ENCODE peak calls at places on chromosomes 5 and 9, in four cellular contexts. T is thoracic aorta, Y is activated B cell treated with CpG ODN at 0.5 μM for 24 hours, B is cardiac fibroblast. G is an unnamed sample.
A peak's percentile ranks its signal among the peaks of the same experiment; 100 is the strongest.

GRCh38 chr5:132471006-132471907 is 19.3 kb downstream of the IRF1 start:
- DNase-seq in T (no peak), Y (no peak), B (no peak), G (no peak)

GRCh38 chr9:72351538-72352453 is 13.2 kb downstream of the ZFAND5 start:
- DNase-seq in Y (no peak), B (no peak), T (no peak), G (no peak)

GRCh38 chr9:123832858-123833257 is 97.1 kb downstream of the DENND1A start:
- DNase-seq in T (no peak), B (no peak), Y (no peak), G (no peak)

GRCh38 chr9:86141843-86142242 is 42.5 kb upstream of the GOLM1 start:
- DNase-seq in T (no peak), Y (no peak), B (no peak), G (no peak)

GRCh38 chr9:4353236-4353635 is 53.4 kb upstream of the GLIS3 start:
- DNase-seq in T (no peak), B (peak; percentile 37), Y (no peak), G (no peak)

GRCh38 chr5:14127587-14127986 is 15.6 kb upstream of the TRIO start:
- DNase-seq in T (no peak), Y (no peak), B (no peak), G (no peak)

GRCh38 chr5:127229185-127229889 is 61.3 kb upstream of the MEGF10 start:
- DNase-seq in B (peak; percentile 46), T (peak; percentile 4), Y (peak; percentile 62), G (no peak)

GRCh38 chr9:37025381-37026084 is 8.5 kb downstream of the PAX5 start:
- DNase-seq in Y (no peak), B (no peak), T (no peak), G (no peak)

GRCh38 chr9:123033352-123033751 is at the start of gene GPR21:
- DNase-seq in T (no peak), Y (no peak), B (peak; percentile 16), G (no peak)

GRCh38 chr5:34622046-34622435 is 34.1 kb upstream of the RAI14 start:
- DNase-seq in Y (no peak), T (no peak), B (peak; percentile 48), G (no peak)

GRCh38 chr9:36154213-36154952 is 14.8 kb upstream of the CCIN start:
- DNase-seq in T (no peak), B (peak; percentile 91), Y (no peak), G (no peak)

GRCh38 chr5:173093597-173093996 is 37.4 kb downstream of the CREBRF start:
- DNase-seq in B (no peak), T (no peak), Y (no peak), G (no peak)

GRCh38 chr5:7592910-7593309 is 197.0 kb downstream of the ADCY2 start:
- DNase-seq in B (no peak), T (no peak), Y (no peak), G (no peak)

GRCh38 chr9:72349240-72349639 is 15.8 kb downstream of the ZFAND5 start:
- DNase-seq in Y (no peak), T (no peak), B (no peak), G (no peak)

GRCh38 chr5:79486116-79486515 is 27.8 kb downstream of the HOMER1 start:
- DNase-seq in Y (no peak), B (no peak), T (no peak), G (no peak)

GRCh38 chr9:4515958-4516375 is 25.7 kb downstream of the SLC1A1 start:
- DNase-seq in T (no peak), B (peak; percentile 47), Y (no peak), G (no peak)

GRCh38 chr9:18059043-18059442 is 414.9 kb upstream of the ADAMTSL1 start:
- DNase-seq in Y (no peak), B (no peak), T (no peak), G (no peak)

GRCh38 chr9:18061856-18062255 is 412.1 kb upstream of the ADAMTSL1 start:
- DNase-seq in B (no peak), T (no peak), Y (no peak), G (no peak)

GRCh38 chr9:18061332-18061731 is 412.6 kb upstream of the ADAMTSL1 start:
- DNase-seq in B (no peak), T (no peak), Y (no peak), G (no peak)

GRCh38 chr9:18059447-18059846 is 414.5 kb upstream of the ADAMTSL1 start:
- DNase-seq in T (no peak), Y (no peak), B (no peak), G (no peak)

DNA sequence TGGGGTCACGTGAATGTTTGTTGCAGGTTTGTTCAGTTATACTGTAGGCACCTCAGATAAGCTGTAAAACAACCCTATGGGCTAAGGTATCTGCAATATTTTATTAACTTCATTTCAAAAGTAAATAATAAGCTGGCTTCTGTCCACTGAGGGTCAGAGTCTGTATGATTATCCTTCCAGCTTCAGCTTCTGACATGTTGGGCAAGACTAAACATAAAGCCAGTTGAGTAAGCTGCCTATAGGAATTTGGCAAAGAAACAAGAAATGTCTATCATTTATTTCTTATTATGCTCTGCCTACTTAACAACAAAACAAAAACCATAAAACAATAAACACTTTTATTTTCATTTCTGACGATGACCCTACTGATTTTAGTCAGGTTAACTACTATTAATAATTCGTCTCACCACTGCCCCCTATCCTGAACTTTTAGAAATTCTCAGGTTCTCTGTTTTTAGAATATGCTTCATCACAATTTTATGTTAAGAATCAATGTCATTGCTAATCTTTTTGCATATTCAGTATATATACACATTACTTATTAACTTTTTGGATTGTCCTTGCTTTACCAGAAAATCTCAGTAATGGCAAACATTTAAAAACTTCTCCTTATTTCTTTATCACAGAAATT is 413.5 kb upstream of the ADAMTSL1 start:
- DNase-seq in B (no peak), T (no peak), Y (no peak), G (no peak)
- TF ChIP-seq CTCF in B (peak; percentile 7), T (no peak), Y (no peak), G (peak; percentile 32)

GRCh38 chr9:95192631-95193030 is 124.9 kb downstream of the FANCC start:
- DNase-seq in Y (no peak), B (no peak), T (no peak), G (no peak)

GRCh38 chr9:95189230-95190098 is 128.0 kb downstream of the FANCC start:
- DNase-seq in Y (no peak), B (peak; percentile 88), T (peak; percentile 34), G (no peak)

GRCh38 chr9:95190413-95190812 is 127.1 kb downstream of the FANCC start:
- DNase-seq in B (no peak), Y (no peak), T (no peak), G (no peak)

GRCh38 chr9:95193480-95193879 is 124.0 kb downstream of the FANCC start:
- DNase-seq in B (no peak), T (no peak), Y (no peak), G (no peak)

GRCh38 chr9:95193067-95193466 is 124.4 kb downstream of the FANCC start:
- DNase-seq in B (no peak), T (no peak), Y (no peak), G (no peak)
- TF ChIP-seq CTCF in B (no peak), T (no peak), Y (no peak), G (no peak)

GRCh38 chr9:136815422-136815782 is 7.7 kb downstream of the RABL6 start:
- DNase-seq in Y (no peak), B (no peak), T (no peak), G (no peak)

DNA sequence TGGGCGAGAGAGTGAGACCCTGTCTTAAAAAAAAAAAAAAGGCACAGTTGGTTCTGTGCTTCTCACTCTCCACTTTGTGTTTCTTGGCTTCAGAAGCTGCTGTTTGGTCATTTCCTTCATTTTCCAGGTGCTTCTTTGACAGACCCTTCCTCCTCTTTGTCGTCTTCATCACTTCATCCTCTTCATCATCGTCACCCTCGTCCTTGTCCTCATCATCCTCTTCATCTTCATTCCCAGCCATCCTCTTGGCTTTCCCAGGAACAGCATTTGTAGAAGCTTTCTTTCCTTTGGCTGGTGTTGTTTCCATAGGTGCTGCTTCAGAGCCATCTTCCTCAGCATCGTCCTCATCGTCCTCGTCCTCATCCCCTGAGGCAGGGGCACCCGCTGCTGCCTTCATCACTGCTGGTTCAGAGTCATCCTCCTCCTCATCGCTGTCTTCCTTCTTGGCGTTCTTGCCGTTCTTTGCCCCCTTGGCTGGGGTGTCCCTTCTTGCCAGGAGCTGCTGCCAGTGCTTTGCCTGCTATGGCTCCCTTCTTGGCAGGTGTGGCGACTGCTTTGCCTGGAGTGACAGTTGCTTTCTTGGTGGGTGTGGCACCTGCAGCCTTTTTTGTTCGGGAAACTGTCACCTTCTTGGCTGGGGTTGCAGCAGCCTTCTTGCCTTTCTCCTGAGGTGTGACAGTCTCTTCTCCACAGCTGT is 7.1 kb downstream of the RABL6 start:
- DNase-seq in T (no peak), Y (no peak), B (no peak), G (no peak)
- TF ChIP-seq CTCF in T (no peak), Y (no peak), B (no peak), G (no peak)

DNA sequence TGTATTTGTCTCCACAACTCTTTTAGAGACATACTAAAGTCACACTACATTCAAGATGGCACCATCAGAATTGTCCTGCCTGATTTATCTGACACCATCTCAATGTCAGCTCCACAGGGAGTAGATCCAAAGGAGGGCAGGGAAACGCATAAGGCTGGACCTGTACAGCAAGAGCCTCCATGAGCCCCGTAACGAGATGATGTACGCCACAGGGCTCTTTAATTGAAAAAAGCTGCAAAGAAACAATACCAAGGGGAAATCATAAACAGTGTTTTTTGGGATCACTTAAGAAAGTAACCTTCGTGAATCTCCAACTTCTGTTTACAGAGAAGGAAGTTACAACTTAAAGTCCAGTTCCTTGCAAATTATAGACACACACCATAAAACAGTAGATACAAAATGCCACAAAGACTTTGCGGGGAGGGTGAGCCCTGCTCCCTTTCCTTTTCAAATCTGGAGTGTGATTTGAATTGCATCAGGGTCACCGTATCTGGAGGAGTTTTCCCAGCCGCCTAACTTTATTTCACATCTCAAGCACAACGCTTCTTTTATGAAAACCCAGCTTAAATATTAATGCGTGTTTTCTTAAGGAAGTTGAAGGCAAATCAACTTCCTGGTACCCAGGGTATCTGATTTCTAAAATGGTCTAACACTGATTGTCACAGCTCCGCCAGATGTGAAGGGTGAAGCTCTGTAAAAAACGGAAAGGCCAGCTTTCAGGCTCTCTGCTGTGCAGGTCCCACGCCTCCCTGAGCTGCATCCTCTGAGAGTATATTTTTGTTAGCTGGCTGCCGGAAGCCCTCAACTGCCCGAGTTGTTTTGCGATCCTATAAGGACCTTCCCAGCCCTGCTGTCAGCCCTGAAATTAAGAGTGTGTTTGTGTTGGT is 88.9 kb downstream of the EBF1 start:
- DNase-seq in Y (no peak), T (no peak), B (peak; percentile 48), G (no peak)
- TF ChIP-seq CTCF in Y (no peak), T (no peak), B (no peak), G (no peak)

G was measured in D721Med.